ENCODE peak calls at places on chromosomes 5 and 9, in four cellular contexts. Z is sigmoid colon, P is psoas muscle, A is endodermal cell. R is an unnamed sample.

GRCh38 chr9:22119537-22120167 is 110.5 kb upstream of the CDKN2B start:
- DNase-seq in Z (no peak), P (no peak), A (no peak), R (no peak)

GRCh38 chr5:95973793-95974325 is 12.2 kb upstream of the ELL2 start:
- DNase-seq in P (no peak), Z (no peak), A (no peak), R (no peak)

GRCh38 chr5:93582677-93583524 is at the start of gene NR2F1:
- DNase-seq in P (peak), A (peak), Z (peak), R (no peak)

GRCh38 chr5:61298580-61298979 is 33.5 kb upstream of the ZSWIM6 start:
- DNase-seq in A (peak), P (no peak), Z (no peak), R (no peak)

GRCh38 chr5:177364159-177364962 is 6.6 kb downstream of the RGS14 start:
- DNase-seq in A (peak), P (no peak), Z (no peak), R (no peak)

GRCh38 chr5:5572983-5573797 is 150.7 kb downstream of the ICE1 start:
- DNase-seq in A (no peak), P (peak), Z (peak), R (no peak)

GRCh38 chr9:16825971-16826370 is 44.5 kb downstream of the BNC2 start:
- DNase-seq in A (no peak), P (no peak), Z (no peak), R (no peak)

GRCh38 chr5:124883686-124884085 is 137.2 kb upstream of the ZNF608 start:
- DNase-seq in P (no peak), A (no peak), Z (no peak), R (no peak)

GRCh38 chr5:41200506-41200905 is 12.8 kb downstream of the C6 start:
- DNase-seq in P (no peak), Z (no peak), A (no peak), R (no peak)

GRCh38 chr9:98819231-98819630 is 11.8 kb downstream of the GALNT12 start:
- DNase-seq in P (no peak), Z (no peak), A (no peak), R (no peak)

GRCh38 chr9:118209343-118209742 is 505.1 kb downstream of the TLR4 start:
- DNase-seq in Z (no peak), A (no peak), P (no peak), R (no peak)

GRCh38 chr9:90432951-90433350 is 209.7 kb downstream of the DIRAS2 start:
- DNase-seq in Z (no peak), P (no peak), A (no peak), R (no peak)

GRCh38 chr5:58074222-58074621 is 385.7 kb downstream of the PLK2 start:
- DNase-seq in Z (no peak), A (no peak), P (no peak), R (no peak)

GRCh38 chr9:121107041-121107440 is 32.3 kb downstream of the CNTRL start:
- DNase-seq in A (no peak), Z (no peak), P (no peak), R (no peak)

GRCh38 chr9:19161257-19162025 is 34.1 kb upstream of the PLIN2 start:
- DNase-seq in A (no peak), P (no peak), Z (peak), R (no peak)

GRCh38 chr9:137045294-137046093 is 483 bp downstream of the NPDC1 start:
- DNase-seq in Z (no peak), P (no peak), A (peak), R (no peak)

GRCh38 chr9:36867672-36868471 is 166.2 kb downstream of the PAX5 start:
- DNase-seq in Z (peak), A (no peak), P (no peak), R (no peak)

GRCh38 chr9:88722753-88723152 is 187.8 kb downstream of the NXNL2 start:
- DNase-seq in A (peak), P (no peak), Z (no peak), R (no peak)

GRCh38 chr9:1879501-1879900 is 135.6 kb upstream of the SMARCA2 start:
- DNase-seq in Z (no peak), A (no peak), P (no peak), R (no peak)

GRCh38 chr5:81125959-81126358 is 107.2 kb upstream of the CKMT2 start:
- DNase-seq in P (peak), Z (peak), A (no peak), R (no peak)

GRCh38 chr9:113463418-113464285 is at the start of gene RGS3:
- DNase-seq in P (peak), A (peak), Z (peak), R (peak)

GRCh38 chr9:93203713-93204469 is 20.0 kb downstream of the WNK2 start:
- DNase-seq in A (no peak), Z (no peak), P (no peak), R (no peak)

DNA sequence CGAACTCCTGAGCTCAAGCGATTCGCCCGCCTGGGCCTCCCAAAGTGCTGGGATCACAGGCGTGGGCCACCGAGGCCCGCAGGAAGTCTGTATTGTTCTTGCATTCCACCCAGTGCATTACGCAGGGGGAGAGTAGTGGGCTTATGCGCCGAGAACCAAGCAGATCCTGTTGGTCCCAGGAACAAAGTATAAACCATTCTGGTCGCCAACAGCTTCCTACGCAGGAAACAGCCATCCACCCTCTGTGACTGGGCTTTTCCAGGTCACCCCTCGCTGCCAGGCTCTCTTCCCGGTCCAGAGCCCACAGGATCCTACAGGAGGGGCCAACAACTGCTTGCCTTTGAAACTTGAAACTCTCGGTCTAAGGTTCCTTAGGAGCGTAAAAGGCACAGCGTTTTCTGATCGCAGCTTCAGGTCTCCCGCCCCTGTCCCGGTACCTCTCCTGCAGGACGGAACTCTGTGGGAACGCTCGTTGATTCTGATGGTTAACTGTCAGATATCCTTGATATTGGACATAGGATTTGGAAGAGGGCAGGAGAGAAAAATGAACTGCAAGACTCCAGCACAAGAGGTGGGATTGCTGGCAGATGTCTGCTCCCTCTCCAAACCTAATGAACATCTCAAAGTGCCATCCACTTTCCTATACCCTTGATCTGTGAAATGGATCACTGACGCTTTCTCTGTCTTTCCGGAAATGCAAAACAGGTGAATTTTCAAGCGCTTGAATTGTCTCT is 4.2 kb upstream of the ANXA2R start:
- DNase-seq in P (peak), Z (no peak), A (peak), R (peak)
- H3K4me3 ChIP-seq in P (peak), Z (no peak), A (peak), R (peak)

DNA sequence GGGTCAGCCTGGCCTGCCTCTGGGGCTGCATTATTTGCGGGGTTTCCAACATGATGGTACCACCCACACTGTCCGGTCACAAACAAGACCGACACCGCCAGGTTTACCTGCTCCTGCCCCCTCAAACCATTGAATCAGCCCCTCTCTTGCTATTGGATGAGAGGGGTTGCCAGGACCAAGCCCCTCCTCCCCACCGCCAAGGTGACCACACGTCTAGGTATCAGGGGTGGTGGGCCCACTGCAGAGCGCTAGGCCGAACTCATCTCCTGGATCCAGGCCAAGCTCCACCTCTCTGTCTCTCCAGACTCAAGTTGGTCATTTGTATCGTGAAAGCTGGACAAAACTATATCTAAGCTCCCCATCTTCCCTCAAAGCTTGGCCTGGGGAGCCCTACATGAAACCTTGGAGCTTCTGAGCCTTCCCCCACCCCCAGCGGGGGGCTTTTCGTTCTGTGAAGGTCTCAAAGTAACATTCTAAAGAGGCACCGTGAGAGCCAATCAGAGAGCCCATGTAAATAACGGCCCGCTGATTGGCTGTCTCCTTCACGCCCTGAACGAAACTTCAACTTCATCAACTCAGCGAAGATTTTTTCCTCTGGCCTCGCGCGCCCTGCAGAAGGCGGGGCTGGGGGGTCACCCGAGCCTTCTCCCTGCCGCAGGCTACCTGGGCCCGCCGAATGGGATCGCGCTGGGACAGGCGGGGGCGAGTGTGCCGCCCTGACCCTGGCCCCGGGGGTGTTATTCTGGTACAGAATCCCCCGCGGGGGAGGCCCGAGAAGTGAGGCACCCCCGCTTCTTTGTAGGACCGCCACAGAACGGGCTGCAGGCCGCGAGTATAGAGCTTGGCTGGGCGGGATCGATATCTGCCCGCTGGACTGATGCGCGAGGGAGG is 49.6 kb upstream of the PSD2 start:
- DNase-seq in P (peak), A (peak), Z (peak), R (no peak)
- H3K4me3 ChIP-seq in P (peak), A (no peak), Z (peak), R (peak)

GRCh38 chr5:140347382-140347781 is 979 bp upstream of the HBEGF start:
- DNase-seq in P (no peak), Z (no peak), A (no peak), R (no peak)
- H3K4me3 ChIP-seq in P (peak), Z (no peak), A (peak), R (no peak)

DNA sequence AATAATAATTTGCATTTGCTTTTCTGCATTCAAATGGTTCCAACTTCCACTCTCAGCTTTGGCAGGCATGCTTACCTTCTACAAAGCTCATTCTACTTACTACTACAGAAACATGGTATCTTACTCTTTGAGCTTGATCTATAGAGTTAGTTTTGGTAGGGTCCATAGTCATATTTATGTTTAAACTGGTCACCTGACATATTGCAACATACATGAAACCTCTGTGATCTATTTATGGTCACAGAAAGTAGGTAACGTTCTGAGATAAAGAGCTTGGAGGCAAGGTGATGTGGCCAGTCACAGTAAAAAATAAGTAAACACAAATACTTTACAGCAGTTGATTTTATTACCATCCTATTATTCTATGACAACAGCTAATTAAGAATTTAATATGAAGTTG is 2.8 kb downstream of the NREP start:
- DNase-seq in A (no peak), Z (no peak), P (no peak), R (no peak)
- H3K4me3 ChIP-seq in A (peak), Z (no peak), P (no peak), R (no peak)

GRCh38 chr5:73821003-73821402 is 195.0 kb downstream of the ARHGEF28 start:
- DNase-seq in Z (no peak), P (no peak), A (no peak), R (no peak)

GRCh38 chr5:73823508-73823925 is 197.5 kb downstream of the ARHGEF28 start:
- DNase-seq in A (no peak), Z (no peak), P (no peak), R (no peak)

GRCh38 chr5:73825219-73825618 is 199.2 kb downstream of the ARHGEF28 start:
- DNase-seq in A (no peak), P (no peak), Z (no peak), R (no peak)

GRCh38 chr5:73822276-73822988 is 196.4 kb downstream of the ARHGEF28 start:
- DNase-seq in A (no peak), P (no peak), Z (no peak), R (no peak)

DNA sequence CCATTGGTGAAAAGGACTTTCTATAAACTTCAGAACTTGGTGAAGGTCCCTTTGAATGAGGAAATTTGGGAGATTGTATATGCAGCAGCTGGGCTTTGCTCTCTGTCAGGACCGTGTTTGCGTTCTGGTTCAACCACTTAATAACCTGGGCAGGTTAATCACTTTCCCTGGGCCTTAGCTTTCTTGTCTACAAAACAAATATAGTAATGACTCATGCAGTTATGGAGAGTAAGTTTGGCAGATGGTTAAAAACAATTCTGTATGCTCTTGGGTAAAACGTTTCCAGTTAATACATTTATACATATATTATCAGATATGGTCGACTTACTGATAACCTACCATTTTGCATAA is 197.0 kb downstream of the ARHGEF28 start:
- DNase-seq in Z (no peak), P (no peak), A (no peak), R (no peak)
- H3K4me3 ChIP-seq in Z (no peak), P (no peak), A (no peak), R (no peak)

GRCh38 chr5:16507716-16508115 is 42.1 kb upstream of the ZNF622 start:
- DNase-seq in A (no peak), Z (no peak), P (no peak), R (no peak)
- H3K4me3 ChIP-seq in A (no peak), Z (no peak), P (peak), R (no peak)

GRCh38 chr5:77863181-77863580 is 87.0 kb upstream of the TBCA start:
- DNase-seq in Z (no peak), A (no peak), P (no peak), R (no peak)

GRCh38 chr5:77864997-77865396 is 88.9 kb upstream of the TBCA start:
- DNase-seq in P (no peak), A (no peak), Z (no peak), R (no peak)

GRCh38 chr5:77867194-77867691 is 91.1 kb upstream of the TBCA start:
- DNase-seq in A (no peak), Z (no peak), P (no peak), R (no peak)

GRCh38 chr5:77867914-77868313 is 91.8 kb upstream of the TBCA start:
- DNase-seq in P (no peak), A (no peak), Z (no peak), R (no peak)

GRCh38 chr5:77866198-77866597 is 90.1 kb upstream of the TBCA start:
- DNase-seq in P (no peak), A (no peak), Z (no peak), R (no peak)
- H3K4me3 ChIP-seq in P (no peak), A (no peak), Z (no peak), R (no peak)

GRCh38 chr9:111597852-111598729 is 1.4 kb downstream of the PTGR1 start:
- DNase-seq in Z (peak), A (peak), P (peak), R (peak)

GRCh38 chr9:111601237-111602018 is 2.0 kb upstream of the PTGR1 start:
- DNase-seq in Z (no peak), A (no peak), P (no peak), R (no peak)

GRCh38 chr9:111598730-111599091 is 736 bp downstream of the PTGR1 start:
- DNase-seq in P (peak), Z (peak), A (no peak), R (peak)

GRCh38 chr9:111599092-111599947 is at the start of gene PTGR1:
- DNase-seq in Z (peak), P (peak), A (peak), R (peak)

GRCh38 chr9:111599948-111600343 is 499 bp upstream of the PTGR1 start:
- DNase-seq in A (no peak), Z (no peak), P (no peak), R (no peak)
- H3K4me3 ChIP-seq in A (peak), Z (peak), P (peak), R (peak)

GRCh38 chr5:106595864-106596263 is 1074.9 kb downstream of the EFNA5 start:
- DNase-seq in Z (no peak), A (no peak), P (no peak), R (no peak)
- H3K4me3 ChIP-seq in Z (no peak), A (no peak), P (no peak), R (no peak)